ENCODE peak calls at places on chromosomes 4 and X, in four cellular contexts. G is adrenal gland; D is PC-3; L is CD4-positive, alpha-beta T cell. H is an unnamed sample.

GRCh38 chrX:153861733-153862300 is 24.2 kb downstream of the L1CAM start:
- DNase-seq in G (no peak), D (no peak), L (no peak), H (no peak)

GRCh38 chr4:89357787-89358186 is 50.2 kb upstream of the GPRIN3 start:
- DNase-seq in G (no peak), D (no peak), L (no peak), H (no peak)

GRCh38 chrX:1492421-1493012 is 39.8 kb upstream of the ASMTL start:
- DNase-seq in G (no peak), D (no peak), L (no peak), H (no peak)

GRCh38 chr4:17336524-17336941 is 175.4 kb downstream of the QDPR start:
- DNase-seq in G (peak), D (no peak), L (peak), H (peak)

GRCh38 chr4:80916770-80917169 is 113.7 kb upstream of the BMP3 start:
- DNase-seq in G (no peak), D (no peak), L (no peak), H (no peak)

GRCh38 chr4:126697748-126698147 is 935.0 kb upstream of the INTU start:
- DNase-seq in G (no peak), D (peak), L (no peak), H (no peak)

GRCh38 chr4:18571252-18571885 is 549.8 kb upstream of the LCORL start:
- DNase-seq in G (no peak), D (no peak), L (no peak), H (no peak)

GRCh38 chr4:38106301-38106700 is 146.1 kb downstream of the PTTG2 start:
- DNase-seq in G (no peak), D (no peak), L (no peak), H (no peak)

GRCh38 chr4:141124224-141124623 is 9.0 kb downstream of the RNF150 start:
- DNase-seq in G (no peak), D (no peak), L (no peak), H (no peak)

GRCh38 chr4:51870441-51871188 is 27.7 kb downstream of the DCUN1D4 start:
- DNase-seq in G (no peak), D (peak), L (no peak), H (no peak)

GRCh38 chr4:122710434-122711308 is 21.8 kb upstream of the BBS12 start:
- DNase-seq in G (no peak), D (peak), L (no peak), H (no peak)

GRCh38 chr4:68861057-68861456 is 45.3 kb downstream of the UGT2B10 start:
- DNase-seq in G (no peak), D (no peak), L (no peak), H (no peak)

GRCh38 chr4:184300816-184301215 is 83.1 kb upstream of the ENPP6 start:
- DNase-seq in G (no peak), D (no peak), L (no peak), H (no peak)

GRCh38 chr4:51843309-51844156 is 580 bp downstream of the DCUN1D4 start:
- DNase-seq in G (peak), D (peak), L (peak), H (peak)

GRCh38 chrX:65601530-65602281 is 65.7 kb upstream of the MSN start:
- DNase-seq in G (peak), D (peak), L (peak), H (no peak)

GRCh38 chr4:174763454-174764104 is 65.5 kb downstream of the GLRA3 start:
- DNase-seq in G (no peak), D (peak), L (no peak), H (no peak)

GRCh38 chr4:79576480-79576803 is 168.4 kb upstream of the GK2 start:
- DNase-seq in G (no peak), D (peak), L (no peak), H (peak)

GRCh38 chrX:96182366-96182765 is 502.3 kb upstream of the DIAPH2 start:
- DNase-seq in G (peak), D (peak), L (no peak), H (no peak)

GRCh38 chr4:92615049-92615448 is 311.3 kb downstream of the GRID2 start:
- DNase-seq in G (no peak), D (no peak), L (no peak), H (no peak)

GRCh38 chr4:109365944-109366343 is 63.5 kb upstream of the COL25A1 start:
- DNase-seq in G (no peak), D (no peak), L (no peak), H (no peak)

GRCh38 chrX:57282568-57282967 is 3.9 kb upstream of the FAAH2 start:
- DNase-seq in G (no peak), D (peak), L (no peak), H (no peak)

GRCh38 chr4:108168213-108168671 is 490 bp downstream of the LEF1 start:
- DNase-seq in G (no peak), D (no peak), L (no peak), H (no peak)

GRCh38 chr4:76200771-76201224 is 12.8 kb downstream of the SCARB2 start:
- DNase-seq in G (no peak), D (no peak), L (no peak), H (no peak)

GRCh38 chrX:52277666-52278065 is 91.2 kb upstream of the XAGE2 start:
- DNase-seq in G (no peak), D (no peak), L (no peak), H (no peak)

GRCh38 chrX:107701493-107702121 is 73.3 kb downstream of the PRPS1 start:
- DNase-seq in G (no peak), D (no peak), L (no peak), H (no peak)

GRCh38 chrX:143633530-143634372 is 2.1 kb downstream of the SLITRK4 start:
- DNase-seq in G (peak), D (peak), L (no peak), H (peak)

GRCh38 chr4:186249785-186250739 is 15.9 kb upstream of the F11 start:
- DNase-seq in G (no peak), D (peak), L (no peak), H (no peak)

GRCh38 chr4:124948976-124949597 is 236.6 kb upstream of the ANKRD50 start:
- DNase-seq in G (no peak), D (peak), L (no peak), H (no peak)

GRCh38 chr4:147777456-147778091 is 45.7 kb downstream of the ARHGAP10 start:
- DNase-seq in G (no peak), D (peak), L (no peak), H (no peak)

GRCh38 chr4:94208268-94208667 is 603 bp downstream of the SMARCAD1 start:
- DNase-seq in G (no peak), D (no peak), L (no peak), H (no peak)

GRCh38 chrX:132426695-132427281 is 62.0 kb downstream of the MBNL3 start:
- DNase-seq in G (no peak), D (peak), L (no peak), H (peak)

GRCh38 chr4:143559757-143560147 is 46.2 kb downstream of the SMARCA5 start:
- DNase-seq in G (no peak), D (no peak), L (no peak), H (peak)

GRCh38 chr4:125664091-125664767 is 349.5 kb downstream of the FAT4 start:
- DNase-seq in G (no peak), D (no peak), L (no peak), H (no peak)

GRCh38 chr4:125169192-125169591 is 145.6 kb upstream of the FAT4 start:
- DNase-seq in G (no peak), D (no peak), L (no peak), H (no peak)

GRCh38 chr4:107834241-107834856 is 9.6 kb downstream of the SGMS2 start:
- DNase-seq in G (no peak), D (peak), L (no peak), H (no peak)

GRCh38 chr4:184250795-184251679 is 33.4 kb upstream of the ENPP6 start:
- DNase-seq in G (no peak), D (peak), L (no peak), H (peak)

GRCh38 chrX:50747471-50747900 is 66.5 kb downstream of the SHROOM4 start:
- DNase-seq in G (peak), D (peak), L (no peak), H (peak)

GRCh38 chr4:94634266-94634665 is 123.5 kb upstream of the BMPR1B start:
- DNase-seq in G (no peak), D (no peak), L (no peak), H (no peak)

GRCh38 chr4:32226201-32226600 is 1506.0 kb downstream of the PCDH7 start:
- DNase-seq in G (no peak), D (peak), L (no peak), H (no peak)

GRCh38 chr4:139617702-139618490 is 47.7 kb upstream of the MGST2 start:
- DNase-seq in G (no peak), D (peak), L (no peak), H (no peak)
- TF ChIP-seq CTCF in G (peak), D (peak), L (no peak), H (no peak)

GRCh38 chrX:2550288-2551020 is 49.7 kb upstream of the DHRSX start:
- DNase-seq in G (no peak), D (no peak), L (no peak), H (no peak)

GRCh38 chrX:2547746-2548145 is 47.0 kb upstream of the DHRSX start:
- DNase-seq in G (no peak), D (no peak), L (no peak), H (no peak)

GRCh38 chrX:2546496-2546895 is 45.7 kb upstream of the DHRSX start:
- DNase-seq in G (no peak), D (no peak), L (no peak), H (no peak)

GRCh38 chrX:2549874-2550273 is 49.1 kb upstream of the DHRSX start:
- DNase-seq in G (no peak), D (no peak), L (no peak), H (no peak)

DNA sequence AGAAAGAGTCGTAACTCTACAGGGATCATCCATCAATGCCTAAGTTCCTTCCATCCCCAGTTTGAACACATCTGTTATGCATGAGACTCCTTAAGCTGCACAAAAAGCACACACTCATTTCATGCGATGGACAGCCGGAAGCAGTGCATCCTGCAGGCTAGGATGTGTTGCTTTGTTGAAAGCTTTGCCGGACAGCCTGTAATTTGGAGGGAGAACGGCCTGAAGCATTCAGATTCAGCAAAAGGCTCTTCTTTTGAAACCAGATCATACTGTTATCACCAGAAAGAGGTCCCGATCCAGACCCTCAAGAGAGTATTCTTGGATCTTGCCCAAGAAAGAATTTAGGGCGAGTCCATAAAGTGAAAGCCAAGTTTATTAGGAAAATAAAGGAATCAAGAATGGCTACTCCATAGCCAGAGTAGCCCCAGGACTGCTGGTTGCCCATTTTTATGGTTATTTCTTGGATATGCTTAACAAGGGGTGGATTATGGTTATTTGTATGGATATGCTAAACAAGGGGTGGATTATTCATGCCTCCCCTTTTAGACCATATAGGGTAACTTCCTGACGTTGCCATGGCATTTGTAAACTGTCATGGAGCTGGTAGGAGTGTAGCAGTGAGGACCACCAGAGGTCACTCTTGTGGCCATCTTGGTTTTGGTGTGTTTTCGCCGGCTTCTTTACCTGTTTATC is 48.1 kb upstream of the DHRSX start:
- DNase-seq in G (no peak), D (no peak), L (no peak), H (no peak)
- TF ChIP-seq CTCF in G (no peak), D (no peak), L (no peak), H (no peak)

DNA sequence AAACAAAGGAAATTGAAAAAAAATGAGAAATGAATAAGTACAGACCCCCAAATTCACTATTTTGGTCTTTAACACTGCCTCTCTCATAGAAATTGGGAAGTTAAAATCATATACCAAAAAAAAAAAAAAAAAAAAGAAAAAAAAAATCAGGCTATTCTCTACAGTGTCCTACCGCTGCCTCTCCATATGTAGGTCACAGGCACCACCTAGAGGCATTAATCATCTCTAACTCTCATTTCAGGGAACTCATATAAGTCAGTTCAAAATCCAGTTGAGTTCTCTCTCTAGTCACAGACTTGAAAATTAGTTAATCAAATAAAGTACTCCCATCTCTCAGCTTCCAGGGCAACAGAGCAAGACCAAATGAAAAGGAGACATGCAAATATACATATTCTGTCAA is 47.9 kb downstream of the COX18 start:
- DNase-seq in G (no peak), D (peak), L (no peak), H (peak)
- TF ChIP-seq CTCF in G (no peak), D (peak), L (peak), H (peak)

GRCh38 chr4:24995346-24995745 is 35.4 kb downstream of the LGI2 start:
- DNase-seq in G (no peak), D (no peak), L (no peak), H (no peak)
- TF ChIP-seq CTCF in G (no peak), D (no peak), L (no peak), H (no peak)

GRCh38 chr4:175951794-175952193 is 113.8 kb upstream of the WDR17 start:
- DNase-seq in G (no peak), D (peak), L (no peak), H (no peak)

GRCh38 chr4:175954685-175955084 is 111.0 kb upstream of the WDR17 start:
- DNase-seq in G (no peak), D (no peak), L (no peak), H (no peak)

DNA sequence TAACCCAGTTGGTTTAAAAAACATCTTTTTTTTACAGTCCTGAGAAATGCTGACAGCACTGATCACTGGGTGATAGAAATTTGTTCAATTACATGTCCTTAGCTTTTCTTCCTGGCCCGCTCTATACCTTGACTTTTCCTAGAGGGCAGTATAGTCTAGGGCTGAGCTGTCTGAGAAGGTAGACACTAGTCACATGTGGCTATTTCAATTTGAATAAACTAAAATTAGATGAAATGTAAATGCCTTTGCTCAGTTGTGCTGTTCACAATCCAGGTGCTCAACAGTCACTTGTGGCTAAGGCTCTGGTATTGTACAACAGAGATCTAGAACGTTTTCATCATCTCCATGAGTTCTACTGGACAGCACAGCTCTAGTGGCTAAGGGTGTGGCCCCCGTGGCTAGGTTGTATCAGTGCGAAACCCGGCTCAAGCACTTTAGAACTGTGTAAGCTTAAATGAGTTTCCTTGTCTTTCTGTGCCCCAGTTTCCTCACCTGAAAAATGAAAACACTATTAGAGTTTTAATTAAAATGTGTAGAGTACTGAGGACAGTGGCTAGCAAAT is 111.6 kb upstream of the WDR17 start:
- DNase-seq in G (no peak), D (peak), L (no peak), H (peak)
- TF ChIP-seq CTCF in G (no peak), D (peak), L (no peak), H (no peak)

GRCh38 chr4:183073838-183074145 is 25.3 kb upstream of the WWC2 start:
- DNase-seq in G (no peak), D (no peak), L (no peak), H (no peak)
- TF ChIP-seq CTCF in G (peak), D (no peak), L (no peak), H (no peak)

GRCh38 chr4:53194727-53195126 is 171.1 kb downstream of the SCFD2 start:
- DNase-seq in G (no peak), D (no peak), L (no peak), H (no peak)

GRCh38 chr4:53199356-53199755 is 166.5 kb downstream of the SCFD2 start:
- DNase-seq in G (no peak), D (no peak), L (no peak), H (no peak)

GRCh38 chr4:53197760-53198150 is 168.1 kb downstream of the SCFD2 start:
- DNase-seq in G (no peak), D (no peak), L (no peak), H (no peak)

GRCh38 chr4:53196195-53196641 is 169.6 kb downstream of the SCFD2 start:
- DNase-seq in G (no peak), D (no peak), L (no peak), H (no peak)

DNA sequence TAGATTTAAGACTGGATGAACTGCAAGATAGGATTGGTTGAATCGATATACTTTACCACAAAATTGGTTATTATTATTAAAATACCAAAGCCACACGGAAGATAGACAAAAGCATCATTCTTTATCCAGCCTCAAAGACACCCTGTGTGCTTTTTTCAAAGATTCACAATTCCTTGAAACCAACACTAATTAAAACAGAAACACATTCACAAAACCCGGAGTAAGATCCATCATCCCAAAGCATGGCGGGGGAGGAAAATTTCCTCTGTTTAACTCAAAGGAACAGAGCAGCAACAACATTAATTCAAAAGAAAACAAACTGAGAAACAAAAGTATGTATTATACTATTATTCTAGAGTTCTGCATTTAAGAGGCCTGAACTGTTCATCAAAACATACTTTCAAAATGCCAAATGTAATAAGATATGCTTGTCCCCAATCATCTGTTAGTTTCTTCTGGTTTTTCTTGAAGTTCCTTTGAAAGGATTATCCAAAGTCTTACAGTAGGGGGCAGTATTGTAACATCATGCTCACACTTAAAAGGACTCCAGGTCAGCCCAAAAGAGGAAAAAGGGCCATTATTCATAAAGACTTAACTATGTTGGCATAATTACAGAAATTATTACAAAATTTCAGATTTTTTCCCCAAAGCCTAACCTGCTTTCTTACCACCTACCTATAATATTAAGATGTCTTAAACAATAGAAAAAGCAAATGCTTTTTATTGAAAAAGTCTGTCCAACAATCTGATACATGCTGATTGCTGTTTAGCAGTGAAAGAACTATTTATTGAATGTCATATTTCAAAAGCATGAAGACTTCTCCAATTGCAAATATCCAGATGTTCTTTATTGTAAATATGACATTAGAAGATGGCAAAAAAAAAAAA is 168.7 kb downstream of the SCFD2 start:
- DNase-seq in G (no peak), D (peak), L (no peak), H (peak)
- TF ChIP-seq CTCF in G (peak), D (peak), L (peak), H (peak)

DNA sequence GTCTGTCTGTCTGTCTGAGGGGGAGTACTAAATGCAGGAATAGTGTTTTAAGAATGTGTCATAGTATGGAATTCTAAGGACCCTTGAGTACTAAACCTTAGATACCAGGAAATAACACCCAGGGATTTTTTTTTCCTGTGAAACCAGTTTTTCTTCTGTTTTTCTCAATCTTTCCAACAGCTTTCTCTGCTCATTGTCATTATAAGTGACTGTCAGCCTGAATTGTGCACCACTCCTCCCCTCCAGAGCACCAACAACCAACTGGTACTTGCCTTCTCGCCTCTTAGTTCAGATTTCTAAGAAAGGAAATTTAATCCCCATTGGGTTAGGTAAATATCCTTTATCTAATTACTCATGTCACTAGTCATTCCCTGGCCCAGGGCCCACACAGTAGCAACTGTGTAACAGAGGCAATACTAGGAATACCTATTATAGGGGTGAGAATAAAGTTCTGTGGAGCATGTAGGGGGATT is 320.6 kb downstream of the ADGRL3 start:
- DNase-seq in G (no peak), D (peak), L (no peak), H (no peak)
- TF ChIP-seq CTCF in G (no peak), D (no peak), L (no peak), H (no peak)

DNA sequence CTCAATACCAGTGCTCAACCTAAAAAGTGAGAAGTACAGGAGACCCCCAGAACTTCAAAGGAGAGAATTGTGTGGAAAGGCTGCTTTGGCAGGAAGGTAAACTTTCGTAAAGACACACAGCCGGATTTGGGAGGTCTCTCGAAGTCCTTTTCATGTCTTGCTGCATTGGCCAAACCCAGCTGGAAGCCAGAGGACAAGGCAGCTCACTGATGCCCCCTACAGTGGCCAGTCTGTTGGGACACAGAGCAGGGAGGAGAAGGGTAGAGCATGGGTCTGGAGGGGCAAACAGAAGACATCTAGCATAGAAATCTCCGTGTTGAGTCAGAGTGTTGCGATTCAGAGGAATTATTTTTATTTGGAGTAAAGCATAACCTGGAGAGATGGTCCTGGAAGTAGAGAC is 198.9 kb downstream of the ANK2 start:
- DNase-seq in G (no peak), D (no peak), L (no peak), H (no peak)
- TF ChIP-seq CTCF in G (no peak), D (no peak), L (no peak), H (peak)